ENCODE peak calls at places on chromosomes 2 and 18, in nine cellular contexts. X is uterus; R is trophoblast cell; N is CD4-positive, alpha-beta memory T cell; A is HCT116; U is BE2C; J is Karpas-422; Y is aorta; I is psoas muscle. C is an unnamed sample.

GRCh38 chr18:80196528-80197320 is 50.6 kb downstream of the PARD6G start:
- DNase-seq in X (no peak), R (peak; percentile 91), N (no peak), A (no peak), U (no peak), J (no peak), Y (no peak), I (no peak), C (no peak)

GRCh38 chr18:49193896-49194295 is 243.1 kb upstream of the SMAD7 start:
- DNase-seq in X (no peak), R (no peak), N (no peak), A (no peak), U (no peak), J (no peak), Y (no peak), I (no peak), C (no peak)

GRCh38 chr2:206422493-206422892 is 20.8 kb upstream of the ADAM23 start:
- DNase-seq in X (no peak), R (no peak), N (no peak), A (no peak), U (no peak), J (no peak), Y (no peak), I (no peak), C (no peak)

GRCh38 chr18:76209597-76209996 is 285.4 kb downstream of the ZNF516 start:
- DNase-seq in X (no peak), R (no peak), N (no peak), A (no peak), U (no peak), J (no peak), Y (no peak), I (no peak), C (no peak)

GRCh38 chr18:14577971-14578370 is 34.6 kb upstream of the POTEC start:
- DNase-seq in X (no peak), R (no peak), N (no peak), A (no peak), U (no peak), J (no peak), Y (no peak), I (no peak), C (no peak)

GRCh38 chr18:48827321-48828200 is 123.2 kb downstream of the SMAD7 start:
- DNase-seq in X (peak; percentile 37), R (no peak), N (no peak), A (no peak), U (no peak), J (no peak), Y (peak; percentile 59), I (peak; percentile 39), C (no peak)

GRCh38 chr2:38163006-38163405 is 87.1 kb upstream of the CYP1B1 start:
- DNase-seq in X (no peak), R (no peak), N (no peak), A (no peak), U (no peak), J (peak; percentile 74), Y (no peak), I (no peak), C (no peak)

GRCh38 chr18:61679836-61680235 is 213.0 kb downstream of the RNF152 start:
- DNase-seq in X (no peak), R (no peak), N (no peak), A (no peak), U (no peak), J (no peak), Y (no peak), I (no peak), C (no peak)

GRCh38 chr2:129396980-129397599 is 582.4 kb upstream of the RAB6C start:
- DNase-seq in X (no peak), R (peak; percentile 31), N (no peak), A (peak; percentile 16), U (peak; percentile 14), J (peak; percentile 81), Y (no peak), I (peak; percentile 64), C (no peak)

GRCh38 chr2:207264310-207264709 is 98.6 kb upstream of the KLF7 start:
- DNase-seq in X (no peak), R (no peak), N (no peak), A (no peak), U (no peak), J (no peak), Y (no peak), I (no peak), C (no peak)

GRCh38 chr2:181589779-181590178 is 67.1 kb downstream of the CERKL start:
- DNase-seq in X (no peak), R (no peak), N (no peak), A (no peak), U (no peak), J (no peak), Y (no peak), I (no peak), C (no peak)

GRCh38 chr2:27655155-27655951 is 8.1 kb downstream of the SUPT7L start:
- DNase-seq in X (no peak), R (no peak), N (no peak), A (no peak), U (no peak), J (no peak), Y (no peak), I (no peak), C (no peak)

GRCh38 chr2:121778736-121779487 is 23.5 kb downstream of the TSN start:
- DNase-seq in X (no peak), R (peak; percentile 81), N (no peak), A (no peak), U (no peak), J (no peak), Y (no peak), I (no peak), C (no peak)

GRCh38 chr2:121774216-121774615 is 18.8 kb downstream of the TSN start:
- DNase-seq in X (no peak), R (no peak), N (no peak), A (no peak), U (peak; percentile 63), J (no peak), Y (no peak), I (no peak), C (no peak)

GRCh38 chr2:121777699-121778058 is 22.2 kb downstream of the TSN start:
- DNase-seq in X (no peak), R (no peak), N (no peak), A (no peak), U (no peak), J (no peak), Y (no peak), I (no peak), C (no peak)

GRCh38 chr2:121776885-121777698 is 21.6 kb downstream of the TSN start:
- DNase-seq in X (no peak), R (no peak), N (no peak), A (no peak), U (no peak), J (no peak), Y (no peak), I (no peak), C (no peak)

GRCh38 chr2:121776361-121776760 is 20.9 kb downstream of the TSN start:
- DNase-seq in X (no peak), R (no peak), N (no peak), A (no peak), U (no peak), J (no peak), Y (no peak), I (no peak), C (no peak)
- H3K9me3 ChIP-seq in X (no peaks in the 10 kb centered on the region), R (no peaks in the 10 kb centered on the region), N (no peaks in the 10 kb centered on the region), A (no peaks in the 10 kb centered on the region), U (no peaks in the 10 kb centered on the region), J (no peaks in the 10 kb centered on the region), Y (no peaks in the 10 kb centered on the region), I (no peaks in the 10 kb centered on the region), C (no peaks in the 10 kb centered on the region)

DNA sequence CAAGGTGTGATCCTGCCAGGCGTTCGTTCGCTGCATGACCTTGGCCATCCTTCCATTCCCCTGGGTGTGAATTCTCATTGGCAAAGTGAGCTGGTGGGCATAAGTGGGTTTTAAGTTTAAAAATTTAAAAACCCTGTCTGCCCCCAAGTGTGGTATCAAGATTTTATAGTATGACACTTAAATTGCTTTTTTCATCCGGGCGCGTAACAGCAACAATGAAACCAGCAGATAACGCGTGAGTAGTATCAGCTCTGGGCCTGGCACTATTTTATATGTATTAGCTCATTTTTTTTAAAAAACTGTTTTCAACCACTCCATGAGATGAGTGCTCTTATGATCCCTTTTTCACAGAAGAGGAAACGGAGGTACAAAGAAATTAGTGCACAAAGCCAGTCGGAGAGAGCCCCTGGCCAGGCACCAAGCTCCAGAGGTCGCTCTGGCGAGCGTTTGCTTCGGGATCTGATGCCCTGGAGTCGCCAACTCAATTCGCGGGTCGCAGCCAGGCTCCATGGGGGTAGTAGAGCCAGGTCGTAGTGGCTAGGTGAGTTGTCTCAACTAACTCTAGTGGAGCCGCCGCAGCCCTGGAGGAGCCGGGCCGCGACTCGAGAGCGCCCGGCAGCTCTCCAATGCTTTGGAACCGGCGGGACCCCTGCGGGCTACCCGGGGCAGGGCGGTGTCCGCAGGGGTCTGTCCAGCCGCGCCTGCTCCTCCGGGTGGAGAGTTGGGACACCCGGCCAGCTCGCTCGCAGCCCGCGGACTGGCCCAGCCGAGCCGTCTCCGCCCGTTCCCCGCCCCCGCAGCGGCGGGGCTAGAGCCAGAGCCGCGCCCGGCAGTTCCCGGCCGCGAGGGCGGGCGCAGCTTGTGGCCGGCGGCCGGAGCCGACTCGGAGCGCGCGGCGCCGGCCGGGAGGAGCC is at the start of gene IL1R1:
- DNase-seq in X (peak; percentile 86), R (peak; percentile 88), N (no peak), A (no peak), U (peak; percentile 10), J (no peak), Y (peak; percentile 92), I (peak; percentile 91), C (no peak)
- H3K9me3 ChIP-seq in X (no peaks in the 10 kb centered on the region), R (peaks cover 12% of the 10 kb centered on the region), N (no peaks in the 10 kb centered on the region), A (no peaks in the 10 kb centered on the region), U (no peaks in the 10 kb centered on the region), J (peaks cover 17% of the 10 kb centered on the region), Y (peaks cover 3% of the 10 kb centered on the region), I (peaks cover 14% of the 10 kb centered on the region), C (peaks cover 25% of the 10 kb centered on the region)

DNA sequence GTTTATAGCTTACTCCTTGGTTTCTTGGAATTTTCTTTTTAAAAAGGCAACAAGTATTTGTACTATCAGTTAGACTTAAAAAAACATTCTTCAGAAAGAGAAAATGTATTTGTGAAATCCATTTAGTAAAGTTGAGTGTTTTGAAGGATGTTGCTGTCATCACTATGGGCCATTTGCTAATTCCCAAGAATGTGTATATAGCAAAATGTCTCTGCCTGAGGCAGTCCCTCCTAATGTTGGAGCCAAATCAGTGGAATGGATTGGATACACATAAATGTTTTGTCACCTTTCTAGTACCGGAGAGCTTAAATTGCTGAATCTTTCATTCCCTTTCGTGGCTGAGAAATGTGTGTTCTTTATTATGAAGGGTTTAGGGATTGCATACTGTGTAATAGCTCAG is 890.2 kb upstream of the ZEB2 start:
- DNase-seq in X (no peak), R (peak; percentile 11), N (no peak), A (no peak), U (no peak), J (no peak), Y (no peak), I (no peak), C (no peak)
- H3K9me3 ChIP-seq in X (no peaks in the 10 kb centered on the region), R (no peaks in the 10 kb centered on the region), N (no peaks in the 10 kb centered on the region), A (no peaks in the 10 kb centered on the region), U (no peaks in the 10 kb centered on the region), J (no peaks in the 10 kb centered on the region), Y (peaks cover 3% of the 10 kb centered on the region), I (no peaks in the 10 kb centered on the region), C (no peaks in the 10 kb centered on the region)

GRCh38 chr18:78929502-78929901 is 50.1 kb upstream of the SALL3 start:
- DNase-seq in X (no peak), R (no peak), N (no peak), A (no peak), U (no peak), J (no peak), Y (no peak), I (no peak), C (no peak)
- H3K9me3 ChIP-seq in X (no peaks in the 10 kb centered on the region), R (peaks cover 3% of the 10 kb centered on the region), N (no peaks in the 10 kb centered on the region), A (no peaks in the 10 kb centered on the region), U (no peaks in the 10 kb centered on the region), J (no peaks in the 10 kb centered on the region), Y (no peaks in the 10 kb centered on the region), I (no peaks in the 10 kb centered on the region), C (no peaks in the 10 kb centered on the region)